ENCODE peak calls at places on chromosomes 3 and 15, in seven cellular contexts. M is MM.1S, L is fibroblast of lung, V is GM23248, X is neural progenitor cell, K is K562, Z is astrocyte. C is an unnamed sample. For H3K4me1, the result is how much of the 10 kb centered on the place peaks cover.

GRCh38 chr15:79447060-79447459 is 14.9 kb downstream of the MINAR1 start:
- DNase-seq in M (no peak), L (no peak), V (no peak), X (no peak), K (no peak), Z (no peak), C (no peak)

GRCh38 chr15:26892119-26892518 is 25.3 kb downstream of the GABRA5 start:
- DNase-seq in M (no peak), L (no peak), V (peak), X (no peak), K (no peak), Z (no peak), C (no peak)

GRCh38 chr3:44883999-44884431 is 9.6 kb downstream of the TGM4 start:
- DNase-seq in M (no peak), L (peak), V (peak), X (no peak), K (no peak), Z (peak), C (peak)

GRCh38 chr15:42121667-42122066 is 27.3 kb upstream of the PLA2G4D start:
- DNase-seq in M (no peak), L (no peak), V (no peak), X (no peak), K (no peak), Z (no peak), C (no peak)

GRCh38 chr15:63114465-63114864 is 7.2 kb upstream of the LACTB start:
- DNase-seq in M (no peak), L (no peak), V (no peak), X (no peak), K (no peak), Z (no peak), C (no peak)

GRCh38 chr15:77029166-77030041 is 34.5 kb downstream of the PSTPIP1 start:
- DNase-seq in M (no peak), L (no peak), V (no peak), X (no peak), K (peak), Z (no peak), C (no peak)

GRCh38 chr3:13057641-13058040 is 15.6 kb downstream of the IQSEC1 start:
- DNase-seq in M (no peak), L (no peak), V (no peak), X (no peak), K (no peak), Z (no peak), C (no peak)

GRCh38 chr15:38912067-38912466 is 347.5 kb upstream of the RASGRP1 start:
- DNase-seq in M (no peak), L (peak), V (no peak), X (no peak), K (no peak), Z (no peak), C (no peak)

GRCh38 chr15:29632671-29633406 is 189.4 kb downstream of the TJP1 start:
- DNase-seq in M (no peak), L (no peak), V (no peak), X (no peak), K (no peak), Z (no peak), C (no peak)

GRCh38 chr15:96495386-96495785 is 164.9 kb downstream of the NR2F2 start:
- DNase-seq in M (no peak), L (no peak), V (no peak), X (no peak), K (no peak), Z (no peak), C (no peak)

GRCh38 chr3:153287017-153287416 is 125.0 kb downstream of the RAP2B start:
- DNase-seq in M (no peak), L (no peak), V (no peak), X (no peak), K (no peak), Z (no peak), C (peak)

GRCh38 chr15:93027413-93027812 is 61.6 kb downstream of the RGMA start:
- DNase-seq in M (no peak), L (peak), V (peak), X (no peak), K (no peak), Z (no peak), C (no peak)

GRCh38 chr3:27905625-27906024 is 183.5 kb upstream of the EOMES start:
- DNase-seq in M (no peak), L (no peak), V (no peak), X (no peak), K (no peak), Z (no peak), C (no peak)

GRCh38 chr15:29452881-29453731 is 183.5 kb upstream of the NSMCE3 start:
- DNase-seq in M (no peak), L (no peak), V (no peak), X (no peak), K (no peak), Z (no peak), C (no peak)

GRCh38 chr15:101269479-101270223 is 7.6 kb downstream of the SELENOS start:
- DNase-seq in M (no peak), L (no peak), V (peak), X (peak), K (peak), Z (no peak), C (no peak)

GRCh38 chr15:43225201-43225949 is 4.6 kb upstream of the EPB42 start:
- DNase-seq in M (peak), L (peak), V (peak), X (peak), K (no peak), Z (peak), C (peak)

GRCh38 chr3:47365213-47366153 is 15.3 kb upstream of the PTPN23 start:
- DNase-seq in M (no peak), L (peak), V (peak), X (no peak), K (no peak), Z (peak), C (no peak)

GRCh38 chr3:129919806-129920205 is 26.3 kb upstream of the TMCC1 start:
- DNase-seq in M (no peak), L (no peak), V (no peak), X (no peak), K (no peak), Z (no peak), C (no peak)

GRCh38 chr3:30747771-30748281 is 141.4 kb downstream of the TGFBR2 start:
- DNase-seq in M (no peak), L (peak), V (peak), X (peak), K (no peak), Z (peak), C (peak)

GRCh38 chr3:134306334-134306733 is 55.7 kb upstream of the RYK start:
- DNase-seq in M (no peak), L (no peak), V (no peak), X (no peak), K (no peak), Z (no peak), C (no peak)

GRCh38 chr3:141709126-141709770 is 28.9 kb upstream of the RNF7 start:
- DNase-seq in M (no peak), L (no peak), V (no peak), X (no peak), K (no peak), Z (no peak), C (no peak)

GRCh38 chr3:112351823-112352222 is 18.9 kb downstream of the CD200 start:
- DNase-seq in M (no peak), L (no peak), V (no peak), X (no peak), K (no peak), Z (no peak), C (no peak)

GRCh38 chr3:5767304-5767703 is 579.8 kb downstream of the EDEM1 start:
- DNase-seq in M (no peak), L (no peak), V (no peak), X (no peak), K (peak), Z (peak), C (no peak)

GRCh38 chr15:93030430-93031102 is 58.4 kb downstream of the RGMA start:
- DNase-seq in M (peak), L (peak), V (peak), X (peak), K (peak), Z (peak), C (no peak)

GRCh38 chr15:31306426-31307269 is 20.0 kb upstream of the KLF13 start:
- DNase-seq in M (no peak), L (no peak), V (no peak), X (peak), K (no peak), Z (peak), C (no peak)

GRCh38 chr3:190586631-190587000 is 72.7 kb downstream of the IL1RAP start:
- DNase-seq in M (no peak), L (peak), V (peak), X (no peak), K (no peak), Z (peak), C (peak)

GRCh38 chr3:136994772-136995516 is 37.2 kb downstream of the IL20RB start:
- DNase-seq in M (no peak), L (peak), V (peak), X (no peak), K (no peak), Z (peak), C (peak)

GRCh38 chr15:55224892-55225291 is 28.2 kb upstream of the RSL24D1 start:
- DNase-seq in M (no peak), L (no peak), V (no peak), X (no peak), K (no peak), Z (no peak), C (no peak)

GRCh38 chr15:49438970-49439631 is 16.1 kb downstream of the FGF7 start:
- DNase-seq in M (peak), L (no peak), V (no peak), X (no peak), K (no peak), Z (no peak), C (no peak)

GRCh38 chr3:170660139-170660538 is 74.3 kb upstream of the SLC7A14 start:
- DNase-seq in M (no peak), L (no peak), V (no peak), X (no peak), K (no peak), Z (no peak), C (no peak)
- H3K4me1 ChIP-seq in M (under half), L (under half), V (under half), X (under half), K (under half), Z (under half), C (under half)

DNA sequence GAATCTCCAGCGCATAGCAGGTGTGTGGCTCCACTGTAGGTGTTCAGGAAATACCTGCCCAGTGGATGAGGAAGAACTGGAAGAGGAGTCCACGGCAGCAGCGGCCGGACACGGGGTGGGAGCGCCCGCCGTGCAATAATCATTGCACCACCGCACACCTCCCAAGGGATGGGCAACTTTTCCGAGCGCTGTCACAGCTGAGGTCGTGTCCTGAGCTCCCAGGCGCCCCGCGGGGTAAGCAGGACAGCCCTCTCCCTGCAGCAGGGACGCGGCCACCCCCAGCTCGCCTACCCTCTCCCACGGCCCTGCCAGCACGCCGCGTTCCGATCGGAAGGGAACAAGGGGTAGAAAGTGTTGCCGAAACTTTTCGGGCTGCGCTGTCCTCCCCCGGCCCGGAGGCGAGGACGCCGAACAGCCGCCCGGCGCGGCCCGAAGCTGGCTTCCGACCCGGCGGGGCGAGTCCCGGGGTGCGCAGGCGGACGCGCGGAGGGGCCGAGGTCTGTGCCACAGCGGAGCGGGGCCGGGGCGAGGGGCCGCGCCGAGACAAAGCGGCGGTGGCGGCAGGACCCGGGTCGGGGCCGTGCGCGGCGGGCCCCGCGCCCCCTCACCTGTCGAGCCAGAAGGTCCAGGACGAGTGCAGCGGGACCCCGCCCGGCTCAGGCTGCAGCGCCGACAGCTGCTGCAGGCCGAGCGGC is 471 bp downstream of the EIF4E3 start:
- DNase-seq in M (peak), L (no peak), V (peak), X (peak), K (no peak), Z (no peak), C (no peak)
- TF ChIP-seq EZH2 in M (no peak), L (no peak), V (no peak), X (no peak), K (no peak), Z (no peak), C (peak)

GRCh38 chr15:66774001-66774814 is 72.2 kb downstream of the SMAD6 start:
- DNase-seq in M (peak), L (peak), V (peak), X (peak), K (peak), Z (peak), C (peak)

GRCh38 chr15:66772604-66772966 is 70.5 kb downstream of the SMAD6 start:
- DNase-seq in M (no peak), L (no peak), V (no peak), X (no peak), K (no peak), Z (no peak), C (no peak)

GRCh38 chr15:66771351-66771650 is 69.3 kb downstream of the SMAD6 start:
- DNase-seq in M (no peak), L (no peak), V (no peak), X (peak), K (no peak), Z (no peak), C (no peak)

GRCh38 chr15:66775127-66776105 is 73.4 kb downstream of the SMAD6 start:
- DNase-seq in M (no peak), L (no peak), V (peak), X (no peak), K (no peak), Z (no peak), C (no peak)

DNA sequence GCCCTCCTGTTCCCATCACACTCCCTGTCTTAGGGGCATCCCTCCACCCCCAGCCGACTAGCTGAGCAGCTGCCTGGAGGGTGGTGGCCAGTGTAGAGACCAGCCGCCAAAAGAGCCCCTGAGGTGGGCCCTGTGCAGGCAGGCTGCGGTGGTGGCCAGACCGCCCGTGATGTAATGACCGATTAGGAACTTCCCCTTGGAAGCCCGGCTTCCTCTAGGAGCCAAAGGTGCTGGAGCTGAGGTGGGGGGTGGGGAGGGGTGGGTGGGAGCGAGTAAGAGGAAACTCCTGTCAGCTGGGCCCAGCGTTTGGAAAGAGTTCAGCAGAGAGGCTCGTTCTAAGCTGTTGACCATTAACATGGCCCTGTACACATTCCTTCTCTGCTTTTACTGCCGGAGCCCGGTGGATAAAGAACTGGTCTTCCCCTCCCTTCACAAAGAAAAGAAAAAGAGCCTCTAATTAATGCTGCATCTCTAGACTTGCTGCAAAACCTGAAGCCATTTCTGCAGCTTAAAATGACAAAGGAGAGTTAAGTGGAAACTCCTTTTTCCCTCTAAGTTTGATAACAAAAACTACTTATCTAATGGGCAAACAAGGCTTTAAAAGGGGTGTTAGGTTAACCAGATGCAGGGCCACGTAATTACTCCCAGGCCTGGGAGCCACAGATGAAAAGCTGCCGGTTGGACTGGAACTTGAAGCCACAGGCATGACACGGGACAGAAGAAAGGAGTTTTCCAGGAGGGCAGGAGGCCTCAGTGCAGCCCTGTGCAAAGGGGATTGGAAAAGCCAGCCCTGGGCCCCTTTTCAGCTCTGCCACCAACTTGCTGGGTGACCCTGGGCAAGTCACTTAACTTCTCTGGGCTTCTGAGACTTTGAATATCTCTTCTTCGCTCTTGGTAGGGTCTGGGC is 71.2 kb downstream of the SMAD6 start:
- DNase-seq in M (no peak), L (peak), V (peak), X (peak), K (no peak), Z (no peak), C (no peak)
- H3K4me1 ChIP-seq in M (under half), L (under half), V (under half), X (half or more), K (under half), Z (under half), C (under half)

GRCh38 chr15:66703540-66703941 is 1.5 kb downstream of the SMAD6 start:
- DNase-seq in M (peak), L (peak), V (peak), X (peak), K (no peak), Z (peak), C (no peak)
- TF ChIP-seq EZH2 in M (no peak), L (no peak), V (no peak), X (peak), K (no peak), Z (no peak), C (no peak)

GRCh38 chr3:9414822-9415221 is 17.4 kb downstream of the SETD5 start:
- DNase-seq in M (no peak), L (no peak), V (no peak), X (no peak), K (no peak), Z (no peak), C (no peak)
- H3K4me1 ChIP-seq in M (under half), L (under half), V (under half), X (under half), K (under half), Z (under half), C (under half)

GRCh38 chr3:128702391-128702790 is 23.6 kb upstream of the RAB7A start:
- DNase-seq in M (no peak), L (no peak), V (peak), X (no peak), K (no peak), Z (no peak), C (no peak)

GRCh38 chr3:128701342-128702212 is 24.4 kb upstream of the RAB7A start:
- DNase-seq in M (no peak), L (peak), V (no peak), X (no peak), K (no peak), Z (no peak), C (no peak)

GRCh38 chr3:128697336-128697735 is 28.6 kb upstream of the RAB7A start:
- DNase-seq in M (no peak), L (no peak), V (peak), X (no peak), K (no peak), Z (no peak), C (no peak)

GRCh38 chr3:128693696-128694095 is 32.3 kb upstream of the RAB7A start:
- DNase-seq in M (no peak), L (no peak), V (no peak), X (peak), K (no peak), Z (no peak), C (no peak)

DNA sequence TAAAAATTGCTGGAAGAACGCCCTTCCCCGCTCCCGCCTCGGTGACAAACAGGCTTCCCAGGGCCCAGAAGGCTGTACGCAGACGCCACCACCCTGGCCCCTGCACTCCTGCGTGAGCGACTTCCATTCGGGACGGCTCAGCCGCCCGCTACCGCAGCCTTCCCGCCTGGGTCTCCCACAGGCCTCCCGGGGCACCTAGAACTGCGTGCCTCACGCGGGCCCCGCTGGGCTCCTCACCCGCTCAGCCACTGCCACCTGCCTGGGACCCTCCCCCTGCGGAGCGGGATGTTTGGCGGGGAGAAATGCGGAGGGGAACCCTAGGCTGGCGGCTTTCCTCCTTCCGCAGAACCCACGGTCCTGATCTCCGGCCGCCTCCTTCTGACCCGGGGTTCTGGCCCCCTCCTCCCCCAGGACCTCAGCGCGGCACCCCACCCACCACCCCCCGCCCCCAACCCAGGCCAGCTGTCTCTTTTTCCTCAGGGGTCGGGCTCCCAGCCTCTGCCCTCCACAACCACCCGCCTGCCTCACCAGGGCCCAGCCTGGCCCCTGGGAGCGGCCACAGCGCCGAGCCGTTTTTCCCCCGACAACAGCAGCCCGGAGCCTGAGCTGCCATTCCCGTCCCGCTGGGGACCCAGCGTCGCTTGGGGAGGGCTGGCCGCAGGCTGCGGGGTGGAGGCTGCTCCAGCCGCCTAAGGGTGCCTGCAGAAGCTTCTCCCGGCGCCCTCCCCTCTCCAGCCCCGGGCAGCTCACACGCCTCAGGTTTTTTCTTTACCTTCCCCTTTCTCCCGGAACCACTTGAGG is 27.6 kb upstream of the RAB7A start:
- DNase-seq in M (no peak), L (no peak), V (peak), X (peak), K (no peak), Z (no peak), C (no peak)
- TF ChIP-seq EZH2 in M (no peak), L (no peak), V (no peak), X (no peak), K (no peak), Z (no peak), C (no peak)

GRCh38 chr15:67135494-67135893 is 70.1 kb downstream of the SMAD3 start:
- DNase-seq in M (no peak), L (peak), V (peak), X (no peak), K (no peak), Z (peak), C (no peak)

GRCh38 chr15:67137319-67137718 is 71.9 kb downstream of the SMAD3 start:
- DNase-seq in M (peak), L (no peak), V (no peak), X (no peak), K (no peak), Z (no peak), C (no peak)

GRCh38 chr15:67137951-67138935 is 72.8 kb downstream of the SMAD3 start:
- DNase-seq in M (no peak), L (peak), V (peak), X (peak), K (no peak), Z (no peak), C (no peak)

GRCh38 chr15:67134577-67135492 is 69.4 kb downstream of the SMAD3 start:
- DNase-seq in M (no peak), L (no peak), V (no peak), X (no peak), K (no peak), Z (no peak), C (no peak)

DNA sequence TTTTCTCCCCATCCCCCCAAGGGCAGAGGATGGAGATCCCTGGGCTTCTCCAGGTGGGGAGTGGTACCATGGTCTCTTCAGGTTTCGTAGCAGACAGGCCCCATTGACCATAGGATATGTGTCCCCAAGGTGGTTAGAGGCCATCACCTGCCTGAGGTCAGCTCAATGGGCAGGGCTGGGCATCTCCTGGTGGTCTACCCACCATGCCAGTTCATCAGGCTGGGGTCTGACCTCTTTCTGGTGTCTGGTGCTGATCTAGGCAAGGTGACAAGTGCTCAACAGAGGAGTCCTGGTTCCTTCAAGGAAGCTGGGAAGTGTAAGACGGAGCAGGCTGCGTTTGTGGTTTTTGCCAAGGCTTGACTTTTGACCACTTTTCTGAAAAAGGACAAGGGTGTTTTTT is 71.4 kb downstream of the SMAD3 start:
- DNase-seq in M (no peak), L (no peak), V (no peak), X (no peak), K (no peak), Z (no peak), C (no peak)
- H3K4me1 ChIP-seq in M (under half), L (half or more), V (half or more), X (half or more), K (under half), Z (half or more), C (half or more)